ENCODE peak calls at places on chromosome 10, in nine cellular contexts. One of them, this sample, is unnamed.

GRCh38 chr10:615583-616152 is 73.8 kb downstream of the DIP2C start:
- DNase-seq in MG63: peak; percentile 86
- DNase-seq in GM10248: no peak
- DNase-seq in NCI-H774: no peak
- DNase-seq in activated T-cell treated with anti-CD3 and anti-CD28 coated beads, Interleukin-2, amount 50 U/mL, for 24 hours: no peak
- DNase-seq in effector memory CD8-positive, alpha-beta T cell: no peak
- DNase-seq in naive thymus-derived CD4-positive, alpha-beta T cell: no peak
- DNase-seq in activated naive CD8-positive, alpha-beta T cell treated with anti-CD3 and anti-CD28 coated beads, Interleukin-2, amount 50 U/mL, for 24 hours: no peak
- DNase-seq in NCI-H187 treated with DMSO at 0.1 percent for 48 hours: no peak
- DNase-seq in this sample: no peak

GRCh38 chr10:131936756-131937155 is 35.9 kb downstream of the PPP2R2D start:
- DNase-seq in NCI-H774: no peak
- DNase-seq in naive thymus-derived CD4-positive, alpha-beta T cell: no peak
- DNase-seq in NCI-H187 treated with DMSO at 0.1 percent for 48 hours: no peak
- DNase-seq in MG63: no peak
- DNase-seq in GM10248: no peak
- DNase-seq in effector memory CD8-positive, alpha-beta T cell: no peak
- DNase-seq in activated T-cell treated with anti-CD3 and anti-CD28 coated beads, Interleukin-2, amount 50 U/mL, for 24 hours: peak; percentile 16
- DNase-seq in activated naive CD8-positive, alpha-beta T cell treated with anti-CD3 and anti-CD28 coated beads, Interleukin-2, amount 50 U/mL, for 24 hours: no peak
- DNase-seq in this sample: no peak

GRCh38 chr10:82377608-82378007 is 502.6 kb downstream of the NRG3 start:
- DNase-seq in effector memory CD8-positive, alpha-beta T cell: no peak
- DNase-seq in naive thymus-derived CD4-positive, alpha-beta T cell: no peak
- DNase-seq in GM10248: no peak
- DNase-seq in activated T-cell treated with anti-CD3 and anti-CD28 coated beads, Interleukin-2, amount 50 U/mL, for 24 hours: no peak
- DNase-seq in NCI-H774: no peak
- DNase-seq in NCI-H187 treated with DMSO at 0.1 percent for 48 hours: no peak
- DNase-seq in MG63: no peak
- DNase-seq in activated naive CD8-positive, alpha-beta T cell treated with anti-CD3 and anti-CD28 coated beads, Interleukin-2, amount 50 U/mL, for 24 hours: no peak
- DNase-seq in this sample: no peak

GRCh38 chr10:70228503-70228902 is 4.7 kb downstream of the PPA1 start:
- DNase-seq in GM10248: no peak
- DNase-seq in effector memory CD8-positive, alpha-beta T cell: no peak
- DNase-seq in activated T-cell treated with anti-CD3 and anti-CD28 coated beads, Interleukin-2, amount 50 U/mL, for 24 hours: no peak
- DNase-seq in naive thymus-derived CD4-positive, alpha-beta T cell: no peak
- DNase-seq in NCI-H774: no peak
- DNase-seq in activated naive CD8-positive, alpha-beta T cell treated with anti-CD3 and anti-CD28 coated beads, Interleukin-2, amount 50 U/mL, for 24 hours: no peak
- DNase-seq in NCI-H187 treated with DMSO at 0.1 percent for 48 hours: no peak
- DNase-seq in MG63: no peak
- DNase-seq in this sample: no peak

GRCh38 chr10:122245897-122246296 is 25.2 kb upstream of the BTBD16 start:
- DNase-seq in naive thymus-derived CD4-positive, alpha-beta T cell: no peak
- DNase-seq in activated naive CD8-positive, alpha-beta T cell treated with anti-CD3 and anti-CD28 coated beads, Interleukin-2, amount 50 U/mL, for 24 hours: no peak
- DNase-seq in MG63: no peak
- DNase-seq in NCI-H774: no peak
- DNase-seq in GM10248: no peak
- DNase-seq in activated T-cell treated with anti-CD3 and anti-CD28 coated beads, Interleukin-2, amount 50 U/mL, for 24 hours: no peak
- DNase-seq in NCI-H187 treated with DMSO at 0.1 percent for 48 hours: no peak
- DNase-seq in effector memory CD8-positive, alpha-beta T cell: no peak
- DNase-seq in this sample: no peak

GRCh38 chr10:121096617-121097431 is 245.7 kb downstream of the WDR11 start:
- DNase-seq in MG63: peak; percentile 12
- DNase-seq in activated T-cell treated with anti-CD3 and anti-CD28 coated beads, Interleukin-2, amount 50 U/mL, for 24 hours: no peak
- DNase-seq in NCI-H774: no peak
- DNase-seq in naive thymus-derived CD4-positive, alpha-beta T cell: no peak
- DNase-seq in effector memory CD8-positive, alpha-beta T cell: no peak
- DNase-seq in activated naive CD8-positive, alpha-beta T cell treated with anti-CD3 and anti-CD28 coated beads, Interleukin-2, amount 50 U/mL, for 24 hours: no peak
- DNase-seq in NCI-H187 treated with DMSO at 0.1 percent for 48 hours: no peak
- DNase-seq in GM10248: no peak
- DNase-seq in this sample: no peak

GRCh38 chr10:96374639-96374984 is 15.8 kb upstream of the OPALIN start:
- DNase-seq in activated T-cell treated with anti-CD3 and anti-CD28 coated beads, Interleukin-2, amount 50 U/mL, for 24 hours: no peak
- DNase-seq in NCI-H774: no peak
- DNase-seq in naive thymus-derived CD4-positive, alpha-beta T cell: no peak
- DNase-seq in activated naive CD8-positive, alpha-beta T cell treated with anti-CD3 and anti-CD28 coated beads, Interleukin-2, amount 50 U/mL, for 24 hours: no peak
- DNase-seq in MG63: no peak
- DNase-seq in NCI-H187 treated with DMSO at 0.1 percent for 48 hours: no peak
- DNase-seq in GM10248: no peak
- DNase-seq in effector memory CD8-positive, alpha-beta T cell: no peak
- DNase-seq in this sample: no peak

GRCh38 chr10:124577651-124578050 is 116.0 kb downstream of the LHPP start:
- DNase-seq in MG63: no peak
- DNase-seq in activated T-cell treated with anti-CD3 and anti-CD28 coated beads, Interleukin-2, amount 50 U/mL, for 24 hours: no peak
- DNase-seq in NCI-H187 treated with DMSO at 0.1 percent for 48 hours: no peak
- DNase-seq in NCI-H774: no peak
- DNase-seq in activated naive CD8-positive, alpha-beta T cell treated with anti-CD3 and anti-CD28 coated beads, Interleukin-2, amount 50 U/mL, for 24 hours: no peak
- DNase-seq in GM10248: no peak
- DNase-seq in effector memory CD8-positive, alpha-beta T cell: no peak
- DNase-seq in naive thymus-derived CD4-positive, alpha-beta T cell: no peak
- DNase-seq in this sample: no peak

GRCh38 chr10:76012928-76013327 is 581.5 kb downstream of the LRMDA start:
- DNase-seq in MG63: no peak
- DNase-seq in activated naive CD8-positive, alpha-beta T cell treated with anti-CD3 and anti-CD28 coated beads, Interleukin-2, amount 50 U/mL, for 24 hours: no peak
- DNase-seq in activated T-cell treated with anti-CD3 and anti-CD28 coated beads, Interleukin-2, amount 50 U/mL, for 24 hours: no peak
- DNase-seq in GM10248: no peak
- DNase-seq in NCI-H187 treated with DMSO at 0.1 percent for 48 hours: no peak
- DNase-seq in NCI-H774: no peak
- DNase-seq in effector memory CD8-positive, alpha-beta T cell: no peak
- DNase-seq in naive thymus-derived CD4-positive, alpha-beta T cell: no peak
- DNase-seq in this sample: no peak

GRCh38 chr10:19921300-19922140 is 105.3 kb downstream of the PLXDC2 start:
- DNase-seq in naive thymus-derived CD4-positive, alpha-beta T cell: no peak
- DNase-seq in activated T-cell treated with anti-CD3 and anti-CD28 coated beads, Interleukin-2, amount 50 U/mL, for 24 hours: no peak
- DNase-seq in activated naive CD8-positive, alpha-beta T cell treated with anti-CD3 and anti-CD28 coated beads, Interleukin-2, amount 50 U/mL, for 24 hours: no peak
- DNase-seq in effector memory CD8-positive, alpha-beta T cell: no peak
- DNase-seq in NCI-H187 treated with DMSO at 0.1 percent for 48 hours: no peak
- DNase-seq in NCI-H774: no peak
- DNase-seq in MG63: no peak
- DNase-seq in GM10248: no peak
- DNase-seq in this sample: no peak

GRCh38 chr10:95793401-95794045 is 37.6 kb downstream of the ENTPD1 start:
- DNase-seq in NCI-H774: no peak
- DNase-seq in naive thymus-derived CD4-positive, alpha-beta T cell: no peak
- DNase-seq in activated T-cell treated with anti-CD3 and anti-CD28 coated beads, Interleukin-2, amount 50 U/mL, for 24 hours: no peak
- DNase-seq in NCI-H187 treated with DMSO at 0.1 percent for 48 hours: no peak
- DNase-seq in MG63: no peak
- DNase-seq in GM10248: no peak
- DNase-seq in activated naive CD8-positive, alpha-beta T cell treated with anti-CD3 and anti-CD28 coated beads, Interleukin-2, amount 50 U/mL, for 24 hours: peak; percentile 26
- DNase-seq in effector memory CD8-positive, alpha-beta T cell: no peak
- DNase-seq in this sample: no peak

GRCh38 chr10:4331150-4331549 is 494.9 kb upstream of the AKR1E2 start:
- DNase-seq in NCI-H187 treated with DMSO at 0.1 percent for 48 hours: no peak
- DNase-seq in naive thymus-derived CD4-positive, alpha-beta T cell: no peak
- DNase-seq in NCI-H774: no peak
- DNase-seq in effector memory CD8-positive, alpha-beta T cell: no peak
- DNase-seq in activated T-cell treated with anti-CD3 and anti-CD28 coated beads, Interleukin-2, amount 50 U/mL, for 24 hours: no peak
- DNase-seq in GM10248: no peak
- DNase-seq in MG63: no peak
- DNase-seq in activated naive CD8-positive, alpha-beta T cell treated with anti-CD3 and anti-CD28 coated beads, Interleukin-2, amount 50 U/mL, for 24 hours: no peak
- DNase-seq in this sample: no peak

GRCh38 chr10:93997546-93997945 is 3.8 kb downstream of the PLCE1 start:
- DNase-seq in activated T-cell treated with anti-CD3 and anti-CD28 coated beads, Interleukin-2, amount 50 U/mL, for 24 hours: no peak
- DNase-seq in GM10248: no peak
- DNase-seq in NCI-H187 treated with DMSO at 0.1 percent for 48 hours: no peak
- DNase-seq in MG63: no peak
- DNase-seq in naive thymus-derived CD4-positive, alpha-beta T cell: no peak
- DNase-seq in NCI-H774: no peak
- DNase-seq in activated naive CD8-positive, alpha-beta T cell treated with anti-CD3 and anti-CD28 coated beads, Interleukin-2, amount 50 U/mL, for 24 hours: no peak
- DNase-seq in effector memory CD8-positive, alpha-beta T cell: no peak
- DNase-seq in this sample: no peak

GRCh38 chr10:37975407-37975991 is 948 bp downstream of the ZNF25 start:
- DNase-seq in GM10248: no peak
- DNase-seq in MG63: no peak
- DNase-seq in naive thymus-derived CD4-positive, alpha-beta T cell: peak; percentile 13
- DNase-seq in NCI-H187 treated with DMSO at 0.1 percent for 48 hours: no peak
- DNase-seq in activated naive CD8-positive, alpha-beta T cell treated with anti-CD3 and anti-CD28 coated beads, Interleukin-2, amount 50 U/mL, for 24 hours: no peak
- DNase-seq in NCI-H774: no peak
- DNase-seq in activated T-cell treated with anti-CD3 and anti-CD28 coated beads, Interleukin-2, amount 50 U/mL, for 24 hours: no peak
- DNase-seq in effector memory CD8-positive, alpha-beta T cell: no peak
- DNase-seq in this sample: no peak

GRCh38 chr10:43471146-43471545 is 34.2 kb downstream of the ZNF487 start:
- DNase-seq in NCI-H774: no peak
- DNase-seq in activated T-cell treated with anti-CD3 and anti-CD28 coated beads, Interleukin-2, amount 50 U/mL, for 24 hours: no peak
- DNase-seq in naive thymus-derived CD4-positive, alpha-beta T cell: no peak
- DNase-seq in GM10248: no peak
- DNase-seq in activated naive CD8-positive, alpha-beta T cell treated with anti-CD3 and anti-CD28 coated beads, Interleukin-2, amount 50 U/mL, for 24 hours: no peak
- DNase-seq in NCI-H187 treated with DMSO at 0.1 percent for 48 hours: no peak
- DNase-seq in MG63: no peak
- DNase-seq in effector memory CD8-positive, alpha-beta T cell: no peak
- DNase-seq in this sample: no peak

GRCh38 chr10:30745953-30746352 is 116.4 kb upstream of the LYZL2 start:
- DNase-seq in effector memory CD8-positive, alpha-beta T cell: no peak
- DNase-seq in activated naive CD8-positive, alpha-beta T cell treated with anti-CD3 and anti-CD28 coated beads, Interleukin-2, amount 50 U/mL, for 24 hours: no peak
- DNase-seq in NCI-H774: no peak
- DNase-seq in GM10248: no peak
- DNase-seq in NCI-H187 treated with DMSO at 0.1 percent for 48 hours: no peak
- DNase-seq in MG63: no peak
- DNase-seq in activated T-cell treated with anti-CD3 and anti-CD28 coated beads, Interleukin-2, amount 50 U/mL, for 24 hours: no peak
- DNase-seq in naive thymus-derived CD4-positive, alpha-beta T cell: no peak
- DNase-seq in this sample: no peak

GRCh38 chr10:127123626-127124025 is 72.8 kb downstream of the INSYN2A start:
- DNase-seq in NCI-H774: no peak
- DNase-seq in activated T-cell treated with anti-CD3 and anti-CD28 coated beads, Interleukin-2, amount 50 U/mL, for 24 hours: no peak
- DNase-seq in naive thymus-derived CD4-positive, alpha-beta T cell: no peak
- DNase-seq in activated naive CD8-positive, alpha-beta T cell treated with anti-CD3 and anti-CD28 coated beads, Interleukin-2, amount 50 U/mL, for 24 hours: no peak
- DNase-seq in GM10248: no peak
- DNase-seq in effector memory CD8-positive, alpha-beta T cell: no peak
- DNase-seq in NCI-H187 treated with DMSO at 0.1 percent for 48 hours: no peak
- DNase-seq in MG63: no peak
- DNase-seq in this sample: no peak

GRCh38 chr10:122323941-122324675 is 50.4 kb upstream of the PLEKHA1 start:
- DNase-seq in effector memory CD8-positive, alpha-beta T cell: no peak
- DNase-seq in MG63: peak; percentile 43
- DNase-seq in NCI-H774: no peak
- DNase-seq in GM10248: no peak
- DNase-seq in activated T-cell treated with anti-CD3 and anti-CD28 coated beads, Interleukin-2, amount 50 U/mL, for 24 hours: no peak
- DNase-seq in naive thymus-derived CD4-positive, alpha-beta T cell: no peak
- DNase-seq in activated naive CD8-positive, alpha-beta T cell treated with anti-CD3 and anti-CD28 coated beads, Interleukin-2, amount 50 U/mL, for 24 hours: no peak
- DNase-seq in NCI-H187 treated with DMSO at 0.1 percent for 48 hours: no peak
- DNase-seq in this sample: no peak

GRCh38 chr10:132716691-132717490 is 69.1 kb downstream of the NKX6-2 start:
- DNase-seq in activated naive CD8-positive, alpha-beta T cell treated with anti-CD3 and anti-CD28 coated beads, Interleukin-2, amount 50 U/mL, for 24 hours: no peak
- DNase-seq in naive thymus-derived CD4-positive, alpha-beta T cell: no peak
- DNase-seq in effector memory CD8-positive, alpha-beta T cell: no peak
- DNase-seq in NCI-H774: no peak
- DNase-seq in GM10248: no peak
- DNase-seq in MG63: no peak
- DNase-seq in activated T-cell treated with anti-CD3 and anti-CD28 coated beads, Interleukin-2, amount 50 U/mL, for 24 hours: no peak
- DNase-seq in NCI-H187 treated with DMSO at 0.1 percent for 48 hours: no peak
- DNase-seq in this sample: no peak

GRCh38 chr10:103791858-103792257 is 63.5 kb downstream of the SH3PXD2A start:
- DNase-seq in naive thymus-derived CD4-positive, alpha-beta T cell: no peak
- DNase-seq in activated T-cell treated with anti-CD3 and anti-CD28 coated beads, Interleukin-2, amount 50 U/mL, for 24 hours: no peak
- DNase-seq in NCI-H774: no peak
- DNase-seq in MG63: no peak
- DNase-seq in GM10248: no peak
- DNase-seq in NCI-H187 treated with DMSO at 0.1 percent for 48 hours: no peak
- DNase-seq in effector memory CD8-positive, alpha-beta T cell: no peak
- DNase-seq in activated naive CD8-positive, alpha-beta T cell treated with anti-CD3 and anti-CD28 coated beads, Interleukin-2, amount 50 U/mL, for 24 hours: no peak
- DNase-seq in this sample: no peak

GRCh38 chr10:2166061-2166460 is 428.7 kb upstream of the ADARB2 start:
- DNase-seq in NCI-H187 treated with DMSO at 0.1 percent for 48 hours: no peak
- DNase-seq in effector memory CD8-positive, alpha-beta T cell: no peak
- DNase-seq in naive thymus-derived CD4-positive, alpha-beta T cell: no peak
- DNase-seq in activated naive CD8-positive, alpha-beta T cell treated with anti-CD3 and anti-CD28 coated beads, Interleukin-2, amount 50 U/mL, for 24 hours: no peak
- DNase-seq in NCI-H774: no peak
- DNase-seq in GM10248: no peak
- DNase-seq in MG63: no peak
- DNase-seq in activated T-cell treated with anti-CD3 and anti-CD28 coated beads, Interleukin-2, amount 50 U/mL, for 24 hours: no peak
- DNase-seq in this sample: no peak

GRCh38 chr10:114103286-114103685 is 59.6 kb downstream of the ADRB1 start:
- DNase-seq in NCI-H774: peak; percentile 18
- DNase-seq in MG63: no peak
- DNase-seq in NCI-H187 treated with DMSO at 0.1 percent for 48 hours: no peak
- DNase-seq in activated T-cell treated with anti-CD3 and anti-CD28 coated beads, Interleukin-2, amount 50 U/mL, for 24 hours: no peak
- DNase-seq in GM10248: peak; percentile 70
- DNase-seq in effector memory CD8-positive, alpha-beta T cell: no peak
- DNase-seq in activated naive CD8-positive, alpha-beta T cell treated with anti-CD3 and anti-CD28 coated beads, Interleukin-2, amount 50 U/mL, for 24 hours: no peak
- DNase-seq in naive thymus-derived CD4-positive, alpha-beta T cell: peak; percentile 26
- DNase-seq in this sample: no peak

GRCh38 chr10:13684252-13684791 is 97.6 kb downstream of the PRPF18 start:
- DNase-seq in MG63: peak; percentile 59
- DNase-seq in activated naive CD8-positive, alpha-beta T cell treated with anti-CD3 and anti-CD28 coated beads, Interleukin-2, amount 50 U/mL, for 24 hours: no peak
- DNase-seq in NCI-H774: no peak
- DNase-seq in NCI-H187 treated with DMSO at 0.1 percent for 48 hours: no peak
- DNase-seq in naive thymus-derived CD4-positive, alpha-beta T cell: no peak
- DNase-seq in activated T-cell treated with anti-CD3 and anti-CD28 coated beads, Interleukin-2, amount 50 U/mL, for 24 hours: no peak
- DNase-seq in effector memory CD8-positive, alpha-beta T cell: no peak
- DNase-seq in GM10248: no peak
- DNase-seq in this sample: no peak

GRCh38 chr10:61452655-61453641 is at the start of gene TMEM26:
- DNase-seq in NCI-H187 treated with DMSO at 0.1 percent for 48 hours: no peak
- DNase-seq in NCI-H774: no peak
- DNase-seq in activated naive CD8-positive, alpha-beta T cell treated with anti-CD3 and anti-CD28 coated beads, Interleukin-2, amount 50 U/mL, for 24 hours: no peak
- DNase-seq in GM10248: no peak
- DNase-seq in naive thymus-derived CD4-positive, alpha-beta T cell: no peak
- DNase-seq in effector memory CD8-positive, alpha-beta T cell: no peak
- DNase-seq in MG63: peak; percentile 21
- DNase-seq in activated T-cell treated with anti-CD3 and anti-CD28 coated beads, Interleukin-2, amount 50 U/mL, for 24 hours: peak; percentile 30
- DNase-seq in this sample: no peak

GRCh38 chr10:42753507-42754154 is 29.0 kb upstream of the BMS1 start:
- DNase-seq in activated T-cell treated with anti-CD3 and anti-CD28 coated beads, Interleukin-2, amount 50 U/mL, for 24 hours: no peak
- DNase-seq in MG63: peak; percentile 13
- DNase-seq in activated naive CD8-positive, alpha-beta T cell treated with anti-CD3 and anti-CD28 coated beads, Interleukin-2, amount 50 U/mL, for 24 hours: peak; percentile 10
- DNase-seq in naive thymus-derived CD4-positive, alpha-beta T cell: no peak
- DNase-seq in effector memory CD8-positive, alpha-beta T cell: no peak
- DNase-seq in NCI-H187 treated with DMSO at 0.1 percent for 48 hours: no peak
- DNase-seq in GM10248: no peak
- DNase-seq in NCI-H774: no peak
- DNase-seq in this sample: no peak

This sample was measured in NCI-H1436 treated with DMSO at 0.1 percent for 48 hours.